ENCODE peak calls at places on chromosome 3, in seven cellular contexts. M is NCI-H446; H is NCI-H1092 treated with DMSO at 0.1 percent for 48 hours; S is iris pigment epithelial cell; B is stimulated activated CD4-positive, alpha-beta T cell treated with anti-CD3 and anti-CD28 coated beads, Interleukin-2, amount 100 ng/mL, for 48 hours; T is hippocampal formation; G is NCI-H1436. P is an unnamed sample.

GRCh38 chr3:55662683-55663082 is 175.6 kb upstream of the WNT5A start:
- DNase-seq in M (no peak), H (no peak), S (peak), B (no peak), T (no peak), G (no peak), P (no peak)

GRCh38 chr3:159929181-159929893 is 59.3 kb upstream of the IL12A start:
- DNase-seq in M (no peak), H (no peak), S (peak), B (no peak), T (no peak), G (no peak), P (no peak)

GRCh38 chr3:194884649-194885315 is 199.1 kb downstream of the FAM43A start:
- DNase-seq in M (no peak), H (no peak), S (no peak), B (no peak), T (no peak), G (no peak), P (no peak)

GRCh38 chr3:185959609-185960517 is 22.0 kb upstream of the TRA2B start:
- DNase-seq in M (no peak), H (no peak), S (peak), B (no peak), T (no peak), G (no peak), P (no peak)

GRCh38 chr3:48595526-48596121 is 495 bp upstream of the COL7A1 start:
- DNase-seq in M (no peak), H (no peak), S (peak), B (no peak), T (no peak), G (no peak), P (no peak)

GRCh38 chr3:49397470-49397869 is 14.3 kb downstream of the RHOA start:
- DNase-seq in M (no peak), H (no peak), S (peak), B (no peak), T (no peak), G (no peak), P (no peak)

GRCh38 chr3:136194409-136195257 is 1.5 kb downstream of the MSL2 start:
- DNase-seq in M (no peak), H (peak), S (peak), B (peak), T (no peak), G (no peak), P (peak)

GRCh38 chr3:33144433-33144832 is 30.6 kb downstream of the CRTAP start:
- DNase-seq in M (no peak), H (no peak), S (no peak), B (peak), T (no peak), G (no peak), P (no peak)

GRCh38 chr3:38102073-38102844 is 34.7 kb downstream of the ACAA1 start:
- DNase-seq in M (no peak), H (no peak), S (no peak), B (no peak), T (no peak), G (no peak), P (no peak)

GRCh38 chr3:86958534-86958933 is 32.4 kb downstream of the VGLL3 start:
- DNase-seq in M (no peak), H (no peak), S (peak), B (no peak), T (no peak), G (no peak), P (no peak)

GRCh38 chr3:17747184-17747889 is 4.9 kb upstream of the TBC1D5 start:
- DNase-seq in M (no peak), H (no peak), S (no peak), B (no peak), T (no peak), G (no peak), P (no peak)

P was measured in nucleus accumbens.